ENCODE peak calls at places on chromosomes 16 and 17, in five cellular contexts. W is bronchial epithelial cell, L is left ventricle myocardium inferior, J is left lung, U is AG04450. O is an unnamed sample.

GRCh38 chr17:59491353-59492090 is 73.9 kb upstream of the DHX40 start:
- DNase-seq in U (no peak), W (no peak), L (no peak), J (no peak), O (no peak)

GRCh38 chr17:30600830-30601494 is 123.8 kb downstream of the GOSR1 start:
- DNase-seq in J (no peak), W (peak), L (no peak), U (no peak), O (no peak)

GRCh38 chr17:14297161-14297851 is 3.6 kb upstream of the HS3ST3B1 start:
- DNase-seq in U (no peak), L (peak), J (no peak), W (no peak), O (no peak)

GRCh38 chr16:56856876-56857447 is 8.0 kb upstream of the SLC12A3 start:
- DNase-seq in L (no peak), J (no peak), W (no peak), U (no peak), O (no peak)

GRCh38 chr16:86227801-86228200 is 282.5 kb upstream of the FOXF1 start:
- DNase-seq in J (no peak), L (no peak), U (no peak), W (no peak), O (no peak)

GRCh38 chr17:37133131-37133530 is 184.4 kb downstream of the AATF start:
- DNase-seq in W (no peak), J (no peak), U (no peak), L (no peak), O (peak)

GRCh38 chr16:1771864-1772361 is 570 bp upstream of the NME3 start:
- DNase-seq in L (no peak), J (no peak), U (no peak), W (no peak), O (no peak)

GRCh38 chr16:78478267-78478821 is 378.9 kb downstream of the WWOX start:
- DNase-seq in U (no peak), J (no peak), L (no peak), W (no peak), O (no peak)

GRCh38 chr16:30381351-30382041 is 865 bp downstream of the SEPTIN1 start:
- DNase-seq in W (no peak), U (no peak), L (no peak), J (no peak), O (no peak)

GRCh38 chr16:118857-119256 is 19.6 kb downstream of the NPRL3 start:
- DNase-seq in L (no peak), J (no peak), U (no peak), W (no peak), O (no peak)

GRCh38 chr16:66521951-66522771 is 27.8 kb downstream of the TK2 start:
- DNase-seq in W (peak), L (peak), J (peak), U (no peak), O (no peak)

GRCh38 chr17:16617481-16618060 is 36.1 kb downstream of the ZNF624 start:
- DNase-seq in J (no peak), U (no peak), W (no peak), L (no peak), O (no peak)

GRCh38 chr17:16622540-16623277 is 30.9 kb downstream of the ZNF624 start:
- DNase-seq in L (no peak), W (no peak), J (no peak), U (no peak), O (no peak)

GRCh38 chr17:16623282-16623681 is 30.4 kb downstream of the ZNF624 start:
- DNase-seq in J (no peak), L (no peak), W (no peak), U (no peak), O (no peak)
- H3K4me3 ChIP-seq in J (no peak), L (no peak), W (no peak), U (no peak), O (no peak)

DNA sequence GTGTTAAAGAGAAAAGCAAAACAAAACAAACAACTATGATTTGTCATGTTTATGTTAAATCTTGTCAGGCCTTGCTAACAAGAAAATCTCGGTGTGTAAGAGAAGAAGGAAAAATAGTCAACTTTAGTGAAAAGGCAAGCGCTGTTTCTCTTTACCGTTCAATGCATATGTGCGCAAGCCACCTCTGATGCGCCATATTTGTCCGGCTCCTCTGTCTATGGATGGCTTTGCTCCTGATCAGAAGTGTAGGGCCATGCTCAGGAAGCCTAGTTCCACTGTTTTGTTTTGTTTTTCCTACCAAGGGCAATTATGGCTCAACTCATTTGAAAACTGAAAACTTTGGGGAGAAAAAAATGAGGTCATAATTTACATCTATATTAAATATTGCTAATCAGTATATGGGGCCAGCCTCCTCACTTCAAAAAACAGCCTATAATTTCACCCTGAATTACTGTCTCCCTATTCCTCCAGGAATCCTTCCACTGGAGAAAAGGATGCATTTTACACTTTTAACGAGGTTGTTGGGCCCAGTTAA is 4.6 kb downstream of the MAF start:
- DNase-seq in L (no peak), J (no peak), U (no peak), W (no peak), O (no peak)
- H3K4me3 ChIP-seq in L (peak), J (peak), U (no peak), W (no peak), O (no peak)

GRCh38 chr17:68462381-68463210 is 5.3 kb upstream of the WIPI1 start:
- DNase-seq in J (peak), L (peak), U (peak), W (peak), O (no peak)
- H3K4me3 ChIP-seq in J (no peak), L (peak), U (no peak), W (no peak), O (no peak)

GRCh38 chr17:81140695-81141094 is 24.6 kb upstream of the PVALEF start:
- DNase-seq in J (no peak), U (no peak), W (no peak), L (no peak), O (no peak)
- H3K4me3 ChIP-seq in J (no peak), U (no peak), W (no peak), L (no peak), O (no peak)

DNA sequence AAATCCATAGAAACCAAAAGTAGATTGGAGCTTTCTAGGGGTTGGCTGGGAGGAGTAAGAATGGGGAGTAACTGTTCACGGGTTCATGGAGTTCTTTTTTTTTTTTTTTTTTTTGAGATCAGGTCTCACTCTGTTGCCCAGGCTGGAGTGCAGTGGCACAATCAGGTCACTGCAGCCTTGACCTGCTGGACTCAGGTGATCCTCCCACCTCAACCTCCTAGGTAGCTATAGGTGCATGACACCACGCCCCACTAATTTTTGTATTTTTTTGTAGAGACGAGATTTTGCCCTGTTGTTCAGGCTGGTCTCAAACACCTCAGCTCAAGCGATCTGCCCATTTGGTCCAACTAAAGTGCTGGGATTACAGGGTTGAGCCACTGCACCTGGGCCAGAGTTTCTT is 1.5 kb downstream of the NMRAL1 start:
- DNase-seq in L (no peak), U (no peak), J (no peak), W (no peak), O (no peak)
- H3K4me3 ChIP-seq in L (no peak), U (no peak), J (no peak), W (no peak), O (no peak)

GRCh38 chr16:83953796-83954576 is 946 bp downstream of the OSGIN1 start:
- DNase-seq in J (no peak), L (no peak), W (peak), U (no peak), O (no peak)
- H3K4me3 ChIP-seq in J (peak), L (peak), W (peak), U (peak), O (peak)

GRCh38 chr16:8590161-8590688 is at the start of gene TMEM114:
- DNase-seq in U (no peak), L (no peak), J (no peak), W (no peak), O (no peak)

GRCh38 chr16:8588703-8589292 is 1.5 kb downstream of the TMEM114 start:
- DNase-seq in L (no peak), W (no peak), U (no peak), J (no peak), O (no peak)

GRCh38 chr16:8591451-8591850 is 1.1 kb upstream of the TMEM114 start:
- DNase-seq in U (no peak), J (no peak), W (no peak), L (no peak), O (no peak)

GRCh38 chr16:8590811-8591210 is 500 bp upstream of the TMEM114 start:
- DNase-seq in W (no peak), L (no peak), J (no peak), U (no peak), O (no peak)

DNA sequence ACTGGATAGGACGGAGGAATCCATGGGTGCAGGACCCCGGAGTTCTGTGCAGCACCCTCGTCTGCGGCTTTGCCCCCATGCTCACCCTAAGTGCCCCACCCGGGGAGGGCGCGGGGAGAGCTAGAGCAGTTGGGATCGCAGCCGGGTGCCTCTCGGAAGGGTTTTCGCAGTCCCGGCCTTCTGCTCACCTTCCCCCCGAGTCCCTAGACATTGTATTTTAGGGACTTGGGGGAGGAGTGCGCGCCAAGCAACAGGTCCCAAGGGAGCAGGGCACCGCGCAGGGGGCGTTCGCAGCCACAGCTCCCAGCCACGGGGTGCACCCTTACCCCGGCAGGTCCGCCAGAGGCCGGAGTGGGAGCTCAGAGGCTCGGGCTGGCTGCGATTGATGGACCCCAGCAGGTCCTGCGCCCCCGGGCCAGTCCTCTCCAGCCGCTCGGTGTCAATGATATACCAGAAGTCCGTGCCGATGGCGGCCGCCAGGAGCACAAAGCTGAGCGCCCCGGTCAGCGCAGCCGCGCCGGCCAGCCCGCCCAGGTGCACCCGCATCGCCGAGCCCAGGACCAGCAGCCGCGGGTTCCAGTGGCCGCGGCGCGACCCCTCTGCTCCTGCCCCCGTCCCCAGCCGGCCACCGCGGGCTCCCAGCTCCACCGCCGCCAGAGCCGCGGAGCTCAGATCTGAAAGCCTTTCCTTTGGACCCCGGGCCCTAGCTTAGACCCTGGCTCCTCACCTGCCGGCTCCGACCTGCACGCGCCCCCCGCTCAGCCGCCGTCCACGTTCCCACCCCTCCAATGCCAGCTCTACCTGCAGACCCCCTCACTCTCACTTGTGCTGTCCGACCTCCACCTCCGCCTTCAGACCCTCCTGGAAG is 784 bp downstream of the TMEM114 start:
- DNase-seq in U (no peak), L (no peak), W (no peak), J (no peak), O (no peak)
- H3K4me3 ChIP-seq in U (no peak), L (peak), W (no peak), J (no peak), O (no peak)

O was measured in skeletal muscle cell.